ENCODE peak calls at places on chromosomes 2 and 18, in seven cellular contexts. D is ecto neural progenitor cell; O is NCI-H1694; L is dermis microvascular lymphatic vessel endothelial cell; C is upper lobe of left lung; X is activated T-helper 2 cell treated with anti-CD3 and anti-CD28 coated beads, Interferon-gamma antibody, Interleukin-2, Interleukin-4, amounts not matched to agents 10 μg/mL and 5 μg/mL and 100 μg/mL, durations not matched to agents 14 hours and 24 hours and 36 hours; E is activated CD8-positive, alpha-beta memory T cell treated with anti-CD3 and anti-CD28 coated beads, Interleukin-2, amount 50 U/mL, for 48 hours. F is an unnamed sample.

GRCh38 chr2:128272586-128273468 is 45.8 kb downstream of the HS6ST1 start:
- DNase-seq in D (no peak), O (no peak), L (no peak), C (peak), X (no peak), E (no peak), F (no peak)

GRCh38 chr2:127085260-127085666 is 21.7 kb downstream of the BIN1 start:
- DNase-seq in D (no peak), O (no peak), L (no peak), C (peak), X (no peak), E (no peak), F (peak)

GRCh38 chr2:173291412-173291811 is 63.3 kb upstream of the CDCA7 start:
- DNase-seq in D (no peak), O (no peak), L (no peak), C (no peak), X (no peak), E (no peak), F (no peak)

GRCh38 chr2:147095376-147095775 is 749.5 kb upstream of the ACVR2A start:
- DNase-seq in D (no peak), O (no peak), L (no peak), C (no peak), X (no peak), E (no peak), F (no peak)

GRCh38 chr2:60719331-60719730 is 36.7 kb upstream of the PAPOLG start:
- DNase-seq in D (no peak), O (no peak), L (no peak), C (no peak), X (no peak), E (no peak), F (no peak)

GRCh38 chr18:21894619-21895367 is 154.2 kb downstream of the MIB1 start:
- DNase-seq in D (no peak), O (no peak), L (no peak), C (peak), X (no peak), E (no peak), F (no peak)

GRCh38 chr2:95023222-95023597 is 2.3 kb upstream of the MAL start:
- DNase-seq in D (no peak), O (no peak), L (no peak), C (no peak), X (peak), E (no peak), F (no peak)

GRCh38 chr2:133568172-133568571 is at the start of gene NCKAP5:
- DNase-seq in D (peak), O (no peak), L (no peak), C (no peak), X (no peak), E (no peak), F (peak)

GRCh38 chr2:183868153-183868552 is 730.2 kb upstream of the ZNF804A start:
- DNase-seq in D (no peak), O (no peak), L (no peak), C (no peak), X (no peak), E (no peak), F (no peak)

GRCh38 chr18:6055711-6056110 is 160.4 kb upstream of the TMEM200C start:
- DNase-seq in D (no peak), O (no peak), L (no peak), C (no peak), X (no peak), E (no peak), F (no peak)

GRCh38 chr18:3916082-3916481 is 466.1 kb downstream of the TGIF1 start:
- DNase-seq in D (no peak), O (peak), L (no peak), C (no peak), X (no peak), E (no peak), F (peak)

GRCh38 chr2:149652520-149652919 is 64.9 kb upstream of the MMADHC start:
- DNase-seq in D (no peak), O (no peak), L (no peak), C (no peak), X (no peak), E (no peak), F (no peak)

GRCh38 chr2:174183076-174183475 is 65.3 kb downstream of the OLA1 start:
- DNase-seq in D (no peak), O (no peak), L (no peak), C (no peak), X (no peak), E (no peak), F (peak)

GRCh38 chr2:216349366-216349765 is 22.9 kb downstream of the MARCHF4 start:
- DNase-seq in D (peak), O (no peak), L (no peak), C (no peak), X (no peak), E (no peak), F (no peak)

GRCh38 chr18:32480581-32480980 is 9.9 kb upstream of the GAREM1 start:
- DNase-seq in D (no peak), O (no peak), L (no peak), C (no peak), X (no peak), E (no peak), F (no peak)

GRCh38 chr2:120749506-120750431 is 14.1 kb downstream of the GLI2 start:
- DNase-seq in D (peak), O (no peak), L (no peak), C (no peak), X (peak), E (peak), F (peak)

GRCh38 chr2:37232131-37232933 is 874 bp downstream of the NDUFAF7 start:
- DNase-seq in D (peak), O (no peak), L (no peak), C (peak), X (no peak), E (peak), F (peak)

GRCh38 chr2:148922776-148923175 is 47.7 kb downstream of the KIF5C start:
- DNase-seq in D (no peak), O (peak), L (no peak), C (no peak), X (no peak), E (no peak), F (no peak)

GRCh38 chr2:52810460-52810859 is 957.1 kb upstream of the CHAC2 start:
- DNase-seq in D (no peak), O (no peak), L (no peak), C (no peak), X (no peak), E (no peak), F (peak)

GRCh38 chr2:45988879-45989278 is 308.3 kb upstream of the EPAS1 start:
- DNase-seq in D (peak), O (no peak), L (no peak), C (no peak), X (no peak), E (no peak), F (peak)

GRCh38 chr2:231244382-231245252 is 46.2 kb downstream of the ARMC9 start:
- DNase-seq in D (no peak), O (no peak), L (no peak), C (no peak), X (no peak), E (no peak), F (no peak)

GRCh38 chr18:50075772-50076171 is 119.2 kb downstream of the MYO5B start:
- DNase-seq in D (no peak), O (no peak), L (no peak), C (no peak), X (no peak), E (no peak), F (no peak)

GRCh38 chr2:95234286-95234785 is 27.0 kb downstream of the ZNF892 start:
- DNase-seq in D (no peak), O (no peak), L (no peak), C (no peak), X (no peak), E (no peak), F (no peak)

GRCh38 chr2:236536727-236537398 is 32.8 kb upstream of the ACKR3 start:
- DNase-seq in D (no peak), O (no peak), L (no peak), C (no peak), X (peak), E (no peak), F (no peak)

GRCh38 chr2:122081743-122082142 is 326.3 kb downstream of the TSN start:
- DNase-seq in D (no peak), O (no peak), L (no peak), C (no peak), X (no peak), E (no peak), F (no peak)

GRCh38 chr2:201643216-201643651 is at the start of gene TMEM237:
- DNase-seq in D (no peak), O (no peak), L (no peak), C (no peak), X (peak), E (peak), F (peak)